ENCODE peak calls at places on chromosomes 7 and 10, in eight cellular contexts. O is right cardiac atrium, W is A549, P is colonic mucosa, M is tibial artery, G is tibial nerve, L is K562, X is GM23248. B is an unnamed sample.

GRCh38 chr10:89245802-89246201 is 5.8 kb downstream of the LIPA start:
- DNase-seq in O (no peak), W (no peak), P (no peak), M (no peak), G (no peak), L (no peak), X (peak; percentile 62), B (no peak)

GRCh38 chr10:50653142-50653541 is 29.4 kb upstream of the SGMS1 start:
- DNase-seq in O (no peak), W (no peak), P (no peak), M (no peak), G (peak; percentile 24), L (no peak), X (peak; percentile 58), B (no peak)

GRCh38 chr10:103153302-103153759 is 39.7 kb downstream of the NT5C2 start:
- DNase-seq in O (peak; percentile 65), W (no peak), P (no peak), M (peak; percentile 37), G (peak; percentile 19), L (no peak), X (peak; percentile 44), B (no peak)

GRCh38 chr7:20197125-20197524 is 20.1 kb downstream of the MACC1 start:
- DNase-seq in O (no peak), W (no peak), P (no peak), M (no peak), G (no peak), L (no peak), X (no peak), B (no peak)

GRCh38 chr7:8217200-8218068 is 44.5 kb downstream of the ICA1 start:
- DNase-seq in O (no peak), W (peak; percentile 39), P (peak; percentile 32), M (no peak), G (peak; percentile 86), L (peak; percentile 38), X (peak; percentile 81), B (no peak)

GRCh38 chr7:109354000-109354399 is 784.3 kb downstream of the DNAJB9 start:
- DNase-seq in O (peak; percentile 4), W (no peak), P (no peak), M (no peak), G (no peak), L (no peak), X (no peak), B (no peak)

GRCh38 chr7:156113733-156114132 is 301.5 kb upstream of the SHH start:
- DNase-seq in O (no peak), W (no peak), P (no peak), M (no peak), G (no peak), L (no peak), X (no peak), B (no peak)

GRCh38 chr7:15178065-15178464 is 275.5 kb upstream of the DGKB start:
- DNase-seq in O (no peak), W (no peak), P (no peak), M (no peak), G (no peak), L (no peak), X (peak; percentile 35), B (no peak)

GRCh38 chr7:137977173-137977572 is 24.7 kb downstream of the CREB3L2 start:
- DNase-seq in O (no peak), W (no peak), P (no peak), M (peak; percentile 17), G (no peak), L (no peak), X (peak; percentile 76), B (no peak)

GRCh38 chr7:137981175-137981574 is 20.7 kb downstream of the CREB3L2 start:
- DNase-seq in O (no peak), W (no peak), P (no peak), M (no peak), G (no peak), L (no peak), X (peak; percentile 54), B (no peak)

GRCh38 chr7:137976700-137977099 is 25.2 kb downstream of the CREB3L2 start:
- DNase-seq in O (no peak), W (no peak), P (no peak), M (peak; percentile 21), G (no peak), L (peak; percentile 58), X (peak; percentile 54), B (no peak)

GRCh38 chr7:137980308-137980707 is 21.6 kb downstream of the CREB3L2 start:
- DNase-seq in O (no peak), W (no peak), P (no peak), M (no peak), G (no peak), L (no peak), X (no peak), B (no peak)

GRCh38 chr7:137978464-137979237 is 23.2 kb downstream of the CREB3L2 start:
- DNase-seq in O (peak; percentile 75), W (peak; percentile 72), P (no peak), M (peak; percentile 86), G (peak; percentile 78), L (peak; percentile 62), X (peak; percentile 98), B (peak; percentile 76)
- H3K4me1 ChIP-seq in O (peaks cover 21% of the 10 kb centered on the region), W (peaks cover 57% of the 10 kb centered on the region), P (peaks cover 8% of the 10 kb centered on the region), M (peaks cover 100% of the 10 kb centered on the region), G (peaks cover 98% of the 10 kb centered on the region), L (peaks cover 20% of the 10 kb centered on the region), X (peaks cover 89% of the 10 kb centered on the region), B (peaks cover 72% of the 10 kb centered on the region)

GRCh38 chr7:106049139-106049725 is 62.9 kb downstream of the SYPL1 start:
- DNase-seq in O (no peak), W (no peak), P (no peak), M (no peak), G (no peak), L (no peak), X (no peak), B (no peak)

GRCh38 chr7:106048621-106049020 is 63.5 kb downstream of the SYPL1 start:
- DNase-seq in O (no peak), W (no peak), P (no peak), M (no peak), G (no peak), L (no peak), X (no peak), B (no peak)

GRCh38 chr7:106047146-106047545 is 65.0 kb downstream of the SYPL1 start:
- DNase-seq in O (no peak), W (no peak), P (no peak), M (no peak), G (no peak), L (no peak), X (no peak), B (no peak)

GRCh38 chr7:106050002-106050742 is 61.9 kb downstream of the SYPL1 start:
- DNase-seq in O (no peak), W (no peak), P (no peak), M (no peak), G (peak; percentile 22), L (no peak), X (peak; percentile 87), B (no peak)

GRCh38 chr7:106047818-106048490 is 64.2 kb downstream of the SYPL1 start:
- DNase-seq in O (no peak), W (no peak), P (no peak), M (no peak), G (no peak), L (no peak), X (no peak), B (no peak)
- H3K4me1 ChIP-seq in O (peaks cover 3% of the 10 kb centered on the region), W (no peaks in the 10 kb centered on the region), P (no peaks in the 10 kb centered on the region), M (peaks cover 12% of the 10 kb centered on the region), G (peaks cover 17% of the 10 kb centered on the region), L (no peaks in the 10 kb centered on the region), X (peaks cover 13% of the 10 kb centered on the region), B (peaks cover 8% of the 10 kb centered on the region)

DNA sequence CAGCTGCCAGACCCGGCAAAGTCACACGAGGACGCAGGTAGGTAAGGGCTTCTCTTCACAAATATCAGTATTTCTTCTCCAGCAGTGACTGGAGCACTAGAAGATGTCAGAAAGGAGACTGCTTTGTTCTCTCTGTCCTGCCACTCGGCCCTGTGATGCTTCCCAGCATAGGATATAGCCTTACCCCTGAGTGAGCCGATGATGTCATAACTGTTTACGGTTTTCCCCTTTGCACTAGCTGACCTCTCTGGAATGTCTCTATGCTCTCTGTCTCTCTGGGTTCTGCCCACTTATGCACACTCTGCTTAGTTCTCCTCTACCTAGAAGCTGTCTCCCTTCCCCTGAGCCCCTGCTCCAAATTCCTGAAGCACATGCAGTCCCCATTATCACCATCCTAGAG is 167.5 kb upstream of the PODXL start:
- DNase-seq in O (no peak), W (peak; percentile 15), P (no peak), M (no peak), G (no peak), L (no peak), X (peak; percentile 28), B (no peak)
- H3K4me1 ChIP-seq in O (no peaks in the 10 kb centered on the region), W (peaks cover 14% of the 10 kb centered on the region), P (no peaks in the 10 kb centered on the region), M (no peaks in the 10 kb centered on the region), G (no peaks in the 10 kb centered on the region), L (no peaks in the 10 kb centered on the region), X (no peaks in the 10 kb centered on the region), B (no peaks in the 10 kb centered on the region)

DNA sequence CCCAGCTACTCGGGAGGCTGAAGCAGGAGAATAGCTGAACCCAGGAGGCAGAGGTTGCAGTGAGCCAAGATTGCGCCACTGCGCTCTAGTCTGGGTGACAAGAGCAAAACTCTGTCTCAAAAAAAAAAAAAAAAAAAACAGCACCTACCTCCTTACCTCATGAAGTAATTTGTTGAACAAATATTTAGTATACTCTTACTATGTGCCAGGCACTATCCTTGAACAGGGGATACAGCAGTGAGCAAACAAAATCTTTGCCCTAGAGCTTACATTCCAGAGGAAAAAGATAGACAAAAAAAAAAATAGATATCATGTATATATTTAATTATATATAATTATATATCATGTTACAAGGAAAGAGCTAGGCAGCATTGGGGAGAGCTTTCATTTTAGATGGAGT is 36.4 kb upstream of the HERPUD2 start:
- DNase-seq in O (no peak), W (no peak), P (no peak), M (no peak), G (no peak), L (no peak), X (no peak), B (no peak)
- H3K4me1 ChIP-seq in O (peaks cover 5% of the 10 kb centered on the region), W (no peaks in the 10 kb centered on the region), P (no peaks in the 10 kb centered on the region), M (peaks cover 25% of the 10 kb centered on the region), G (peaks cover 4% of the 10 kb centered on the region), L (no peaks in the 10 kb centered on the region), X (no peaks in the 10 kb centered on the region), B (peaks cover 42% of the 10 kb centered on the region)